ENCODE peak calls at places on chromosomes 1 and 21, in nine cellular contexts. Y is sigmoid colon, D is endothelial cell of umbilical vein, X is tibial artery, B is brain microvascular endothelial cell, J is bronchial epithelial cell, S is psoas muscle, O is breast epithelium, U is Peyer's patch. N is an unnamed sample.

GRCh38 chr1:63453232-63453631 is 69.8 kb downstream of the ITGB3BP start:
- DNase-seq in Y (no peak), D (no peak), X (no peak), B (no peak), J (no peak), S (no peak), O (no peak), U (no peak), N (no peak)

GRCh38 chr1:16184557-16185303 is 27.7 kb downstream of the ARHGEF19 start:
- DNase-seq in Y (no peak), D (no peak), X (no peak), B (no peak), J (peak; percentile 86), S (no peak), O (no peak), U (no peak), N (no peak)

GRCh38 chr1:19892628-19893168 is 10.5 kb downstream of the OTUD3 start:
- DNase-seq in Y (no peak), D (peak; percentile 62), X (no peak), B (no peak), J (no peak), S (no peak), O (no peak), U (no peak), N (no peak)

GRCh38 chr1:27979151-27979858 is 19.5 kb downstream of the XKR8 start:
- DNase-seq in Y (no peak), D (peak; percentile 82), X (no peak), B (peak; percentile 28), J (peak; percentile 69), S (no peak), O (no peak), U (no peak), N (no peak)

GRCh38 chr21:24375201-24375600 is 1232.1 kb downstream of the MRPL39 start:
- DNase-seq in Y (no peak), D (no peak), X (no peak), B (no peak), J (no peak), S (peak; percentile 22), O (no peak), U (no peak), N (no peak)

GRCh38 chr1:60341274-60341673 is 267.7 kb upstream of the C1orf87 start:
- DNase-seq in Y (no peak), D (peak; percentile 74), X (no peak), B (no peak), J (no peak), S (no peak), O (no peak), U (no peak), N (no peak)

GRCh38 chr1:174301295-174302077 is 142.2 kb downstream of the RABGAP1L start:
- DNase-seq in Y (no peak), D (no peak), X (no peak), B (no peak), J (no peak), S (no peak), O (no peak), U (no peak), N (no peak)

GRCh38 chr1:172837816-172838680 is 179.1 kb downstream of the FASLG start:
- DNase-seq in Y (no peak), D (no peak), X (no peak), B (no peak), J (peak; percentile 96), S (no peak), O (no peak), U (no peak), N (no peak)

GRCh38 chr1:236235116-236235515 is 46.6 kb downstream of the ERO1B start:
- DNase-seq in Y (no peak), D (no peak), X (no peak), B (no peak), J (no peak), S (no peak), O (no peak), U (no peak), N (no peak)

GRCh38 chr1:234262754-234263105 is 110.5 kb upstream of the COA6 start:
- DNase-seq in Y (no peak), D (no peak), X (no peak), B (no peak), J (no peak), S (no peak), O (no peak), U (no peak), N (no peak)

DNA sequence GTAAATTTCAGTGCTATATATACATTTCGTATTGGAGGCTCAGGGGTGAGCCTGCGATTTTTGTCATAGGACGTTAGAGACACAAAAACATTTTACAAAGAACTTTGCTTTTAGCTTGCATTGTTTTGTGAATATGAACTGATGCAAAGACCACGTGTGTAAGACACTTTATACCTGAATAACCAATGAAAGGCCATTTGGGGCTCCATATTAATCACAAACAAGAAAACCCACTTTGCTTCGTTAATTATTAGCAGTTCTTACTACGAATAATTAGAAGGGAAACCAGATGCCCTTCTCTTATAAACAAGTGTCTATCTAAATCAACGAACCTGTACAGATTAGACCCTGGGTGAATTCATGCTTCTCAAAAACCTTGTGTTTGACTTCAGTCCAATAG is 1.1 kb downstream of the CYYR1 start:
- DNase-seq in Y (no peak), D (peak; percentile 67), X (no peak), B (no peak), J (no peak), S (no peak), O (no peak), U (no peak), N (no peak)
- TF ChIP-seq CTCF in Y (no peak), D (no peak), X (no peak), B (no peak), J (no peak), S (no peak), O (no peak), U (no peak), N (no peak)

GRCh38 chr1:224402472-224403035 is 32.0 kb downstream of the WDR26 start:
- DNase-seq in Y (no peak), D (no peak), X (no peak), B (no peak), J (no peak), S (no peak), O (no peak), U (no peak), N (no peak)
- H3K36me3 ChIP-seq in Y (peaks cover 58% of the 10 kb centered on the region), D (peaks cover 14% of the 10 kb centered on the region), X (peaks cover 93% of the 10 kb centered on the region), B (peaks cover 60% of the 10 kb centered on the region), J (peaks cover 12% of the 10 kb centered on the region), S (peaks cover 100% of the 10 kb centered on the region), O (peaks cover 9% of the 10 kb centered on the region), U (no peaks in the 10 kb centered on the region), N (peaks cover 79% of the 10 kb centered on the region)

GRCh38 chr1:6269271-6269996 is 8.5 kb upstream of the GPR153 start:
- DNase-seq in Y (peak; percentile 83), D (no peak), X (no peak), B (no peak), J (no peak), S (no peak), O (no peak), U (peak; percentile 72), N (no peak)

GRCh38 chr1:6271554-6271953 is 10.7 kb upstream of the GPR153 start:
- DNase-seq in Y (no peak), D (no peak), X (no peak), B (no peak), J (no peak), S (no peak), O (no peak), U (no peak), N (no peak)

GRCh38 chr1:6271001-6271400 is 10.1 kb upstream of the GPR153 start:
- DNase-seq in Y (no peak), D (no peak), X (no peak), B (no peak), J (no peak), S (no peak), O (no peak), U (no peak), N (no peak)

GRCh38 chr1:6269997-6270401 is 9.1 kb upstream of the GPR153 start:
- DNase-seq in Y (no peak), D (no peak), X (no peak), B (no peak), J (no peak), S (no peak), O (no peak), U (peak; percentile 82), N (no peak)

DNA sequence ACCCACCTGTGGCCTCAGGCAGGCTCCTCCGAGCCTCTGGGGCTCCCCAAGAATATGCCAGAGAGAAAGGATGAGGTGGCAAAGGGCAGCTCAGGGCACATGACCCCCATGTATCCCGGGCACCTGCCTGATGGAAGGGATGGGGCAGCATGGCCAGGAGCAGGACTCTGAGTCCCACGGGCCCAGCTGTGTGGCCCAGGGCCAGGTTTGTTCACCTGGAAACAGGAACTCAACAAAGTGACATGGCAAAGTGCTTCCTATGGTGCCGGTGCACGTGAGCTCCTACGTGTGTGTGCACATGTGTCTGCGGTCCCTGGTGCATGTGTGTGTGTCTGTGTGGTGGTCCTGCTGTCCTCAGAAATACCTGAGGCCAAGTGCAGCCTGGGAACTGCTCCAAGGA is 9.5 kb upstream of the GPR153 start:
- DNase-seq in Y (no peak), D (no peak), X (no peak), B (no peak), J (no peak), S (no peak), O (no peak), U (peak; percentile 77), N (no peak)
- H3K4me3 ChIP-seq in Y (no peak overlapping the region), D (no peak overlapping the region), X (no peak overlapping the region), B (no peak overlapping the region), J (no peak overlapping the region), S (no peak overlapping the region), O (no peak overlapping the region), U (no peak overlapping the region), N (no peak overlapping the region)

DNA sequence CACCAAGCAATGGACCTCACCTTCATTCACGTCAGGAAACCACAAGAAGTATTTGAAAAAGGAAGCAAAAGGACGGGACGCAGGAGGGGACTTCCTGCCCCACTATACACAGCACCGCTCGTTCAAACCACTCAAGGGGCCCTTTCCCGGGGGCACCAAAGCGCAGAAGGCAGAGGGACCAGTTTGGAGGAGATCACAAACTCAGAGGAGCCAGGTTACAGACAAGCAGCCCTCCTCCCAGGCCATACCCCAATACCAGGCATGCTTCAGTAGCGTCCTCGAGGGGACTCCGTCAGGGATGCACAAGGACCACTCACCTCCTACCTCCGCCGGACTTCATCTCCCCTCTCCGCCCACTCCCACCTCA is 685 bp downstream of the CRTC2 start:
- DNase-seq in Y (no peak), D (peak; percentile 31), X (no peak), B (no peak), J (peak; percentile 26), S (no peak), O (no peak), U (no peak), N (no peak)
- TF ChIP-seq CTCF in Y (no peak), D (no peak), X (no peak), B (no peak), J (no peak), S (no peak), O (no peak), U (no peak), N (no peak)

GRCh38 chr1:204623894-204624361 is 61.6 kb downstream of the LRRN2 start:
- DNase-seq in Y (no peak), D (no peak), X (no peak), B (no peak), J (no peak), S (no peak), O (no peak), U (no peak), N (no peak)
- H3K36me3 ChIP-seq in Y (no peaks in the 10 kb centered on the region), D (no peaks in the 10 kb centered on the region), X (no peaks in the 10 kb centered on the region), B (no peaks in the 10 kb centered on the region), J (no peaks in the 10 kb centered on the region), S (no peaks in the 10 kb centered on the region), O (no peaks in the 10 kb centered on the region), U (no peaks in the 10 kb centered on the region), N (no peaks in the 10 kb centered on the region)